ENCODE peak calls at places on chromosome 7, in four cellular contexts. Q, K, C and R are unnamed samples.

GRCh38 chr7:124781907-124782306 is 16.3 kb upstream of the GPR37 start:
- DNase-seq in Q (no peak), K (no peak), C (no peak), R (no peak)

GRCh38 chr7:1936531-1937251 is 266.6 kb downstream of the ELFN1 start:
- DNase-seq in Q (no peak), K (no peak), C (peak), R (no peak)

GRCh38 chr7:129341212-129341611 is 93.0 kb upstream of the STRIP2 start:
- DNase-seq in Q (no peak), K (no peak), C (no peak), R (no peak)

GRCh38 chr7:69256634-69257081 is 341.6 kb upstream of the AUTS2 start:
- DNase-seq in Q (peak), K (peak), C (peak), R (peak)

GRCh38 chr7:99627513-99627912 is 10.8 kb downstream of the ZSCAN25 start:
- DNase-seq in Q (no peak), K (no peak), C (no peak), R (no peak)

GRCh38 chr7:37440738-37441404 is 7.8 kb downstream of the ELMO1 start:
- DNase-seq in Q (no peak), K (no peak), C (no peak), R (no peak)

GRCh38 chr7:148911626-148912025 is 27.5 kb upstream of the EZH2 start:
- DNase-seq in Q (no peak), K (no peak), C (no peak), R (no peak)

GRCh38 chr7:76283254-76284159 is 19.0 kb upstream of the HSPB1 start:
- DNase-seq in Q (no peak), K (no peak), C (no peak), R (no peak)

GRCh38 chr7:115827305-115828045 is 203.1 kb downstream of the TFEC start:
- DNase-seq in Q (no peak), K (no peak), C (no peak), R (no peak)

GRCh38 chr7:38539477-38540081 is 91.6 kb downstream of the AMPH start:
- DNase-seq in Q (no peak), K (no peak), C (no peak), R (no peak)

GRCh38 chr7:101941481-101942383 is 124.3 kb downstream of the CUX1 start:
- DNase-seq in Q (peak), K (peak), C (no peak), R (no peak)

GRCh38 chr7:140161047-140161446 is 15.7 kb downstream of the KDM7A start:
- DNase-seq in Q (no peak), K (no peak), C (no peak), R (no peak)

GRCh38 chr7:141158562-141158961 is 84.7 kb downstream of the TMEM178B start:
- DNase-seq in Q (peak), K (peak), C (peak), R (no peak)

GRCh38 chr7:106779877-106780276 is 85.2 kb upstream of the PIK3CG start:
- DNase-seq in Q (no peak), K (no peak), C (no peak), R (no peak)

GRCh38 chr7:132400667-132401142 is 175.6 kb downstream of the PLXNA4 start:
- DNase-seq in Q (no peak), K (no peak), C (no peak), R (peak)

GRCh38 chr7:142894112-142894835 is 8.7 kb upstream of the TRPV6 start:
- DNase-seq in Q (no peak), K (no peak), C (no peak), R (no peak)

GRCh38 chr7:31957090-31957720 is 113.0 kb downstream of the PDE1C start:
- DNase-seq in Q (peak), K (no peak), C (no peak), R (no peak)

GRCh38 chr7:42876182-42877068 is 35.4 kb downstream of the C7orf25 start:
- DNase-seq in Q (peak), K (peak), C (peak), R (no peak)

GRCh38 chr7:104156842-104157277 is 51.0 kb downstream of the ORC5 start:
- DNase-seq in Q (no peak), K (no peak), C (no peak), R (no peak)

GRCh38 chr7:43612599-43613589 is 30.0 kb downstream of the STK17A start:
- DNase-seq in Q (no peak), K (no peak), C (no peak), R (no peak)

GRCh38 chr7:23232966-23233365 is 13.6 kb upstream of the GPNMB start:
- DNase-seq in Q (no peak), K (no peak), C (no peak), R (no peak)

GRCh38 chr7:80967536-80968297 is 48.9 kb upstream of the SEMA3C start:
- DNase-seq in Q (no peak), K (no peak), C (no peak), R (no peak)

GRCh38 chr7:151016942-151017341 is 7.4 kb downstream of the ATG9B start:
- DNase-seq in Q (no peak), K (no peak), C (no peak), R (no peak)

GRCh38 chr7:151063212-151063561 is 3.8 kb downstream of the SLC4A2 start:
- DNase-seq in Q (no peak), K (no peak), C (no peak), R (no peak)

GRCh38 chr7:72540106-72540611 is 128.0 kb upstream of the CALN1 start:
- DNase-seq in Q (no peak), K (no peak), C (no peak), R (no peak)

GRCh38 chr7:139886206-139886605 is 57.1 kb downstream of the TBXAS1 start:
- DNase-seq in Q (no peak), K (no peak), C (no peak), R (no peak)

GRCh38 chr7:56105508-56105907 is 768 bp downstream of the CHCHD2 start:
- DNase-seq in Q (no peak), K (peak), C (no peak), R (no peak)

GRCh38 chr7:56107954-56108258 is 1.6 kb upstream of the CHCHD2 start:
- DNase-seq in Q (no peak), K (no peak), C (no peak), R (no peak)

GRCh38 chr7:56110611-56111010 is 4.3 kb upstream of the CHCHD2 start:
- DNase-seq in Q (no peak), K (no peak), C (no peak), R (no peak)

GRCh38 chr7:56106108-56107073 is at the start of gene CHCHD2:
- DNase-seq in Q (peak), K (peak), C (peak), R (peak)
- TF ChIP-seq POLR2A in Q (peak), K (peak), C (peak), R (peak)

DNA sequence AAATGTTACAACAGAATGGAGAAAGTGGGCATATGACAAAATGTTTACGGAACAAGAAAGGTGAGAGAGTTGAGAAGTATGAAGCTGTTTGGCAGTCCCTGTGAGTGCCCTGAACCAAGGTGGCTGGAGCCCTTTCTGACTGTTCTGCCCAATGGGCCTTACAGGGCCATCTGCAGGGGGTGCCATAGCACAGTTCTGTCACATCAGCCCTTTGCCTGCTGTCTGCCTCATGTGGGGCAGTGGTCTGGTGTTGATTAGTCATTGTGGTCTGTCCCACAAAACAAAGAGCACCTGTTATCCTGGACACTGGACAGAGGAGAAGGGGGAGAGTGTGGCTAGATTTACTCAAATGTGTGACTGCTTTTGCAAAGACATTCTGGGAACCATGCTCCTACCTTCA is 51.5 kb upstream of the OSBPL3 start:
- DNase-seq in Q (no peak), K (no peak), C (no peak), R (no peak)
- TF ChIP-seq POLR2A in Q (no peak), K (no peak), C (no peak), R (no peak)

GRCh38 chr7:135170223-135170997 is at the start of gene CYREN:
- DNase-seq in Q (peak), K (peak), C (peak), R (peak)
- TF ChIP-seq POLR2A in Q (peak), K (peak), C (peak), R (peak)

DNA sequence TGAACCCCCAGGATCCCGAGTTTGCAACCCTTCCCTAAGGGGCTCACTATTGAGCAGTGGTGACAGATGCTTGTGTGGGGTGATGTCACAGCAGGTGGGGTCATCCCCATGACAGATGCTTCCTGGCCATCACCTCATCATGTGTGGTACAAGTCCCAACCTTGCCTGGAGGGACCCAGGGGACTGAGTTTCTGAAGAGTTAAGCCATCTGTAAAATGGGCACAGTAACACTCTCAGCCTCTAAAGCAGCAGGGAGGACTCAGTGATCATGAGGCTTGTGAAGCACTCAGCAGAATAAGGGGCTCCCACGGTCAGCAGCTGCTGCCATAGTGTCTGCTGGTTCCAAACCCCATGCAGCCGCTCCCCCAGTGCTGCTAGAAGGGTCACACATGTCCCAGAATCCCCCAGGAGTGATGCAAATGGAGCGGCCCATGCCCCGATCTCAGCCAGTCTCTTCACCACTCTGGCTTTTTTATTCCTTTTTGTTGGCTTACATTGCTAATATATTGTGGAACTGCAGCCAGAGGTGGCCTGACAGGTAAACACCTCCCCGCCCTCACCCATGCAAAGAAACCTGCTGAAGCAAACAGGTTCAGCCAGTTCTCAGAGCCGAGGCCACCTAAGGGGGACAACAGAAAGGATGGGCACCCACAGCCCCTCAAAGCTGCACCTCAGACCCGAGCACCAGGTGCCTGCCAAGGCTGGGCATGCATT is 102.1 kb upstream of the PDGFA start:
- DNase-seq in Q (no peak), K (no peak), C (no peak), R (no peak)
- TF ChIP-seq POLR2A in Q (no peak), K (no peak), C (no peak), R (no peak)

DNA sequence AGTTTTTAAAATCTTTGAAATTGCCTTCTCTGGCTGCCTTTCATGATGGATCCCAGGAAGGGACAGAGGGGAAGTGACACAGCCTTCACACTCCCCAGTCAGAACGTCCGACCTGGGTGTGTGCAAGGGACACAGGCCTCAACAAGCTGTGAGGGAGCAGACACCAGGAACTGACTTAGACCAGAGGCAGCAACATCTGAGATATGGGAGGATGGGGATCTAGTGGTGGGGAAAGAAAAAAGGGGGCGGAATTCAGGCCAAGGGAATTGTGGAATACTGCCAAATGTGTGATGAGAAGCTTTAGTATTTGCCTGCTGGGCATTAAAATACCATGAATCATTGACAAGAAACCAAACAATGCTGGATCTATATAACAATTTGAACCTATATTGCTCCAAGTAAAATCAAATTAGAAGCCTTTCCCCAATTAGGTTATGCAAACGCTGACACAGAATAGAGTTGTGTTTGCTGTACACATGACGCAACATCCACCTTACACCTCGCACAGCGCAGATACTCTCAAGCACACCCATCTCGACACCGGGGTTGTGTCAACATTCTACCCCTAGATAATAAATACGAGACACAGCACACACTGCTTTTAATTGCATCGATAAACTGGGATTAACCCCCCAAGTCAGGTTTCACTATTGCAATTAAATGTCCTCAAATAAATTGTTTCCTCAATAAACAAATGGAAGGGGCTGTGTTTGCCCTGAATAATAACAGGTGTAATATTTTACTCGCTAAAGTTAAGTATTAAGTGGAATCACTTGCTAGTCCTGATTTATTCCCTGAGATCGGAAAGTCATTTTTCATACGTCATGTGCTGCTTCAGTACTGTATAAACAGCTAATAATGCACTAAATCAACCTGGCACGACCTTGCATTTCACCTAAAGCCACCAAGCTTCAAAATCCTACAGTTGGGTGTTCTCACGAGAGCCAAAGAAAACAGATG is 17.4 kb upstream of the MNX1 start:
- DNase-seq in Q (no peak), K (no peak), C (no peak), R (peak)
- TF ChIP-seq POLR2A in Q (no peak), K (no peak), C (no peak), R (no peak)

GRCh38 chr7:138460649-138461607 is 869 bp downstream of the TRIM24 start:
- DNase-seq in Q (no peak), K (peak), C (peak), R (peak)
- TF ChIP-seq POLR2A in Q (peak), K (no peak), C (no peak), R (no peak)